ENCODE peak calls at places on chromosomes 3 and 15, in four cellular contexts. One of them, this sample, is unnamed. For H3K4me1, the result is how much of the 10 kb centered on the place peaks cover.

GRCh38 chr15:101068961-101069734 is 150.0 kb downstream of the LRRK1 start:
- DNase-seq in CD8-positive, alpha-beta T cell: no peak
- DNase-seq in cardiac muscle cell: peak
- DNase-seq in psoas muscle: no peak
- DNase-seq in this sample: peak

GRCh38 chr3:7518471-7518870 is 657.6 kb downstream of the GRM7 start:
- DNase-seq in CD8-positive, alpha-beta T cell: no peak
- DNase-seq in cardiac muscle cell: peak
- DNase-seq in psoas muscle: no peak
- DNase-seq in this sample: no peak

GRCh38 chr3:45225465-45226205 is 452 bp downstream of the TMEM158 start:
- DNase-seq in CD8-positive, alpha-beta T cell: peak
- DNase-seq in cardiac muscle cell: peak
- DNase-seq in psoas muscle: peak
- DNase-seq in this sample: peak

GRCh38 chr3:186598108-186598784 is 14.6 kb upstream of the AHSG start:
- DNase-seq in CD8-positive, alpha-beta T cell: no peak
- DNase-seq in cardiac muscle cell: peak
- DNase-seq in psoas muscle: no peak
- DNase-seq in this sample: no peak

GRCh38 chr15:63188247-63188936 is 1.0 kb upstream of the RAB8B start:
- DNase-seq in CD8-positive, alpha-beta T cell: no peak
- DNase-seq in cardiac muscle cell: no peak
- DNase-seq in psoas muscle: no peak
- DNase-seq in this sample: no peak

GRCh38 chr3:195059006-195059350 is 212.0 kb downstream of the XXYLT1 start:
- DNase-seq in CD8-positive, alpha-beta T cell: no peak
- DNase-seq in cardiac muscle cell: peak
- DNase-seq in psoas muscle: no peak
- DNase-seq in this sample: no peak

GRCh38 chr3:31968391-31968926 is 12.6 kb downstream of the OSBPL10 start:
- DNase-seq in CD8-positive, alpha-beta T cell: no peak
- DNase-seq in cardiac muscle cell: peak
- DNase-seq in psoas muscle: no peak
- DNase-seq in this sample: no peak

GRCh38 chr15:55494927-55495326 is 13.1 kb downstream of the DNAAF4 start:
- DNase-seq in CD8-positive, alpha-beta T cell: no peak
- DNase-seq in cardiac muscle cell: no peak
- DNase-seq in psoas muscle: no peak
- DNase-seq in this sample: no peak

GRCh38 chr15:63640146-63640545 is 43.0 kb downstream of the FBXL22 start:
- DNase-seq in CD8-positive, alpha-beta T cell: no peak
- DNase-seq in cardiac muscle cell: no peak
- DNase-seq in psoas muscle: no peak
- DNase-seq in this sample: no peak

GRCh38 chr15:92113832-92114231 is 260.3 kb downstream of the SLCO3A1 start:
- DNase-seq in CD8-positive, alpha-beta T cell: no peak
- DNase-seq in cardiac muscle cell: no peak
- DNase-seq in psoas muscle: no peak
- DNase-seq in this sample: no peak

GRCh38 chr3:112640864-112641751 is at the start of gene CCDC80:
- DNase-seq in CD8-positive, alpha-beta T cell: no peak
- DNase-seq in cardiac muscle cell: peak
- DNase-seq in psoas muscle: no peak
- DNase-seq in this sample: no peak

GRCh38 chr15:40032125-40032839 is 6.7 kb downstream of the SRP14 start:
- DNase-seq in CD8-positive, alpha-beta T cell: no peak
- DNase-seq in cardiac muscle cell: no peak
- DNase-seq in psoas muscle: no peak
- DNase-seq in this sample: no peak

GRCh38 chr3:108472011-108472591 is 38.3 kb downstream of the MYH15 start:
- DNase-seq in CD8-positive, alpha-beta T cell: no peak
- DNase-seq in cardiac muscle cell: peak
- DNase-seq in psoas muscle: no peak
- DNase-seq in this sample: no peak

GRCh38 chr15:28128036-28128435 is 28.9 kb upstream of the OCA2 start:
- DNase-seq in CD8-positive, alpha-beta T cell: no peak
- DNase-seq in cardiac muscle cell: no peak
- DNase-seq in psoas muscle: peak
- DNase-seq in this sample: peak

GRCh38 chr3:15113468-15113867 is 14.5 kb upstream of the RBSN start:
- DNase-seq in CD8-positive, alpha-beta T cell: no peak
- DNase-seq in cardiac muscle cell: no peak
- DNase-seq in psoas muscle: no peak
- DNase-seq in this sample: no peak

GRCh38 chr3:32154180-32154579 is 47.8 kb downstream of the GPD1L start:
- DNase-seq in CD8-positive, alpha-beta T cell: no peak
- DNase-seq in cardiac muscle cell: no peak
- DNase-seq in psoas muscle: no peak
- DNase-seq in this sample: no peak

GRCh38 chr3:9915252-9916141 is 1.4 kb upstream of the IL17RC start:
- DNase-seq in CD8-positive, alpha-beta T cell: peak
- DNase-seq in cardiac muscle cell: peak
- DNase-seq in psoas muscle: peak
- DNase-seq in this sample: peak
- TF ChIP-seq CTCF in CD8-positive, alpha-beta T cell: no peak
- TF ChIP-seq CTCF in cardiac muscle cell: peak
- TF ChIP-seq CTCF in psoas muscle: peak
- TF ChIP-seq CTCF in this sample: peak

GRCh38 chr3:127423856-127424765 is 136.3 kb upstream of the PRR20G start:
- DNase-seq in CD8-positive, alpha-beta T cell: no peak
- DNase-seq in cardiac muscle cell: no peak
- DNase-seq in psoas muscle: no peak
- DNase-seq in this sample: no peak

GRCh38 chr3:127426444-127427168 is 138.8 kb upstream of the PRR20G start:
- DNase-seq in CD8-positive, alpha-beta T cell: no peak
- DNase-seq in cardiac muscle cell: no peak
- DNase-seq in psoas muscle: no peak
- DNase-seq in this sample: no peak

GRCh38 chr3:127424766-127425504 is 137.1 kb upstream of the PRR20G start:
- DNase-seq in CD8-positive, alpha-beta T cell: no peak
- DNase-seq in cardiac muscle cell: no peak
- DNase-seq in psoas muscle: no peak
- DNase-seq in this sample: no peak

GRCh38 chr3:127427169-127427655 is 139.4 kb upstream of the PRR20G start:
- DNase-seq in CD8-positive, alpha-beta T cell: no peak
- DNase-seq in cardiac muscle cell: no peak
- DNase-seq in psoas muscle: no peak
- DNase-seq in this sample: no peak

DNA sequence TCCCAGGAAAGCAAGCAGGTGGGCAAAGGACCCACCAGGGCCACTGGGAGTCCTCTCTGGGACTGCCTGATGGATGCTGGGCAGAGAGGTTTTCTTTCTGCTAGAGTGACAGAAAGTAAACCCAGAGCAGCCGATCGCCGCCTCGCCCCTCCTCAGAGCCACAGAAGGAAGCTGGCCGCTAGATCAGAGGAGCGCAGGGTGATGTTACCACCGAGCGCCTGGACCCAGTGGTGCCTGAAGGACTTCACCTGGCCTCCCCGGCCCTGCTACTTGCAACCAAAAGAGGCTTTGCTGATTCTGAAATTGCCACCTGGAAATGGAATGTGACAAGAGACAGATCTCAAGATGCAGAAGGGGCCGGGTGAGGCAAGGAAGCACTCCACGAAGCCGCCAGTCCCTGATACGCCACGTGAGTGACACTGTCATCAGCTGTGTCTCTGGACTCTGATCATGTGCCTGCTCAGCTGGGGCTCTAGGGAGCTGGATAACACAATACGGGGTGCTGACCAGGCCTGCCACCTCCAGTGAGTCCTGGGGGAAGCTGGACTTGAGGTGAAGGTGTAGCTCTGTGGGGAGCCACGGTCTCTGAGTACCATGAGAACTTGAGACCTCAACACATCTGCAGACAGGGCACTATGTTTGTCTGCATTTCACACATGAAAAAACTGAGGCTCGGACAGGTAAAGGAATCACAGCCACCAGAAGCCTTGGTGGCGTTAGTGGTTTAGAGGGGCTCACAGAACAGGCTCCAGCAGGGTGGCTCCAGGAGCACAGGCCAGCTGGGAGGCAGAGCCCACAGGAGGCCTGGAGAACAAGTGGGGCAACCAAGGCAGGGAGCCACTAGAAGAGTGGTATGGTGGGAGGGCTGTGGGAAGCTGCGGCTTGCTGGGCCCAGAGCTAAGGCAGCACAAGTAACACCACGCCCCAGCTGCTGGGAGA is 137.9 kb upstream of the PRR20G start:
- DNase-seq in CD8-positive, alpha-beta T cell: no peak
- DNase-seq in cardiac muscle cell: no peak
- DNase-seq in psoas muscle: no peak
- DNase-seq in this sample: no peak
- H3K4me1 ChIP-seq in CD8-positive, alpha-beta T cell: under half
- H3K4me1 ChIP-seq in cardiac muscle cell: under half
- H3K4me1 ChIP-seq in psoas muscle: under half
- H3K4me1 ChIP-seq in this sample: under half

DNA sequence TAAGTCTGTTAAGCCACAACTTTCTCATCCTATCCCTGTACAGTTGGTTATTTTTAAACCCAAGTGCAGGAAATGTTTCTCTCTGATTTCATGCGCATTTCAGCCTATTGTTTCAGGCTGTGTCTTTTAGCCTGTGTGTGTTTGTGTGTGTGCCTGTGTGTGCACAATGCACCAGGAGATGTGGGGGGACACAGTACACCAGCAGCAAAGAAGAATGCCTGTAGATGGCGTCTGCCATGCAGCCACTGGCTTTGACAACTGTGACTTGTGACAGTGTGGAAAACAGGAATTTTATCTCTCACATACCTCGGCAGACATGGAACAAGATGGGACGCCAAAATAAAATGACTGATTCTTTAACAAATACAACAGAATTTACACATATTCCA is 43.6 kb upstream of the PLXNA1 start:
- DNase-seq in CD8-positive, alpha-beta T cell: no peak
- DNase-seq in cardiac muscle cell: no peak
- DNase-seq in psoas muscle: no peak
- DNase-seq in this sample: no peak
- TF ChIP-seq CTCF in CD8-positive, alpha-beta T cell: no peak
- TF ChIP-seq CTCF in cardiac muscle cell: peak
- TF ChIP-seq CTCF in psoas muscle: no peak
- TF ChIP-seq CTCF in this sample: no peak

DNA sequence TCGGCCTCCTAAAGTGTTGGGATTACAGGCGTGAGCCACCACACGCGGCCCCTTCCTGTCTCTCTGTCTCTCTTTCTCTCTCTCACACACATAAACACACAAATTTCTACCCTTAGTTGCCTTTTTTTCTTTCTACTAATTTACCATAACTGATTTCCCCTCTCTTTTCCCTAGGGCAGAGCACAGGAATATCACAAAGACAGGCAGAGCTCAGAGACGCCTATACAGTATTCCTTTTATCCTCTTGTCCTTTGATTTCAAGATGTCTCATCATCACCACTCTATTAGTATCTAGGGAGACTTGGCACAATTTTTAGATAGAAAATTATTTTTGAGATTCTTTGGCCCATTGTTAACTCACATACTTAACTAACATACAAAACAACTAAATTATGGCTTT is 25.8 kb upstream of the ST3GAL6 start:
- DNase-seq in CD8-positive, alpha-beta T cell: no peak
- DNase-seq in cardiac muscle cell: no peak
- DNase-seq in psoas muscle: no peak
- DNase-seq in this sample: no peak
- H3K4me1 ChIP-seq in CD8-positive, alpha-beta T cell: under half
- H3K4me1 ChIP-seq in cardiac muscle cell: under half
- H3K4me1 ChIP-seq in psoas muscle: under half
- H3K4me1 ChIP-seq in this sample: under half